ENCODE peak calls at places on chromosomes 7 and 10, in six cellular contexts. B is activated CD4-positive, alpha-beta T cell treated with anti-CD3 and anti-CD28 coated beads, Interleukin-2, amount 50 U/mL, for 24 hours; V is T-helper 1 cell; J is anterior cingulate cortex; G is hypothalamus; K is activated gamma-delta T cell. W is an unnamed sample.

GRCh38 chr7:92590711-92591310 is 621 bp upstream of the FAM133B start:
- DNase-seq in B (no peak), K (no peak), G (no peak), J (no peak), V (no peak), W (no peak)

GRCh38 chr7:18087687-18088078 is 60.0 kb upstream of the PRPS1L1 start:
- DNase-seq in K (no peak), G (no peak), B (no peak), V (no peak), J (peak; percentile 4), W (no peak)

GRCh38 chr10:11655839-11656238 is 44.4 kb upstream of the USP6NL start:
- DNase-seq in J (no peak), B (no peak), V (no peak), K (no peak), G (no peak), W (no peak)

GRCh38 chr10:57815926-57816325 is 451.8 kb downstream of the IPMK start:
- DNase-seq in V (no peak), B (no peak), J (no peak), K (no peak), G (no peak), W (no peak)

GRCh38 chr7:129188892-129189660 is 643 bp downstream of the SMO start:
- DNase-seq in V (no peak), G (no peak), B (no peak), J (no peak), K (no peak), W (no peak)

GRCh38 chr10:61752111-61753011 is 89.6 kb downstream of the CABCOCO1 start:
- DNase-seq in G (no peak), J (no peak), B (no peak), V (no peak), K (no peak), W (no peak)

GRCh38 chr7:129951076-129952011 is 1.4 kb downstream of the UBE2H start:
- DNase-seq in V (no peak), B (no peak), G (no peak), J (no peak), K (no peak), W (no peak)

GRCh38 chr10:102399217-102400021 is 3.9 kb downstream of the NFKB2 start:
- DNase-seq in G (peak; percentile 82), K (peak; percentile 82), B (peak; percentile 77), J (peak; percentile 70), V (peak; percentile 86), W (peak; percentile 92)

GRCh38 chr10:78865931-78866717 is 202.6 kb upstream of the ZMIZ1 start:
- DNase-seq in J (no peak), B (no peak), V (no peak), G (no peak), K (no peak), W (no peak)

GRCh38 chr7:81074406-81074805 is 155.6 kb upstream of the SEMA3C start:
- DNase-seq in B (no peak), G (no peak), K (no peak), J (no peak), V (no peak), W (no peak)

GRCh38 chr10:94076325-94076841 is 82.7 kb downstream of the PLCE1 start:
- DNase-seq in B (no peak), G (no peak), J (no peak), V (no peak), K (no peak), W (peak; percentile 75)

W was measured in T47D.